ENCODE peak calls at places on chromosomes 7 and 10, in four cellular contexts. A, D, T and I are unnamed samples.

GRCh38 chr10:132306951-132307751 is 599 bp downstream of the STK32C start:
- DNase-seq in A (no peak), D (no peak), T (peak; percentile 65), I (peak; percentile 10)

GRCh38 chr7:46220066-46220630 is 299.1 kb upstream of the IGFBP3 start:
- DNase-seq in A (no peak), D (peak; percentile 23), T (no peak), I (no peak)

GRCh38 chr10:128147064-128147463 is 20.8 kb upstream of the MKI67 start:
- DNase-seq in A (no peak), D (no peak), T (no peak), I (no peak)

GRCh38 chr7:124722292-124722691 is 43.3 kb downstream of the GPR37 start:
- DNase-seq in A (no peak), D (peak; percentile 74), T (no peak), I (no peak)

GRCh38 chr7:887488-887820 is 11.1 kb downstream of the GET4 start:
- DNase-seq in A (no peak), D (no peak), T (no peak), I (no peak)

GRCh38 chr10:56346845-56347415 is 14.1 kb downstream of the ZWINT start:
- DNase-seq in A (no peak), D (peak; percentile 19), T (no peak), I (no peak)

GRCh38 chr10:42926831-42927230 is 144.2 kb downstream of the BMS1 start:
- DNase-seq in A (no peak), D (no peak), T (no peak), I (peak; percentile 31)

GRCh38 chr7:111018447-111018846 is 72.5 kb upstream of the LRRN3 start:
- DNase-seq in A (no peak), D (no peak), T (no peak), I (no peak)

GRCh38 chr7:23907012-23907411 is 197.0 kb downstream of the STK31 start:
- DNase-seq in A (no peak), D (no peak), T (no peak), I (peak; percentile 18)

GRCh38 chr7:37211097-37211496 is 237.6 kb downstream of the ELMO1 start:
- DNase-seq in A (peak; percentile 26), D (peak; percentile 37), T (peak; percentile 61), I (peak; percentile 78)

GRCh38 chr10:98456043-98456570 is 9.4 kb upstream of the HPS1 start:
- DNase-seq in A (no peak), D (no peak), T (no peak), I (no peak)

GRCh38 chr10:2917926-2918325 is 149.4 kb upstream of the PFKP start:
- DNase-seq in A (no peak), D (no peak), T (no peak), I (no peak)

GRCh38 chr10:12705943-12706342 is 295.6 kb downstream of the CCDC3 start:
- DNase-seq in A (no peak), D (no peak), T (no peak), I (no peak)

GRCh38 chr7:391411-391951 is 101.5 kb downstream of the FOXL3 start:
- DNase-seq in A (peak; percentile 13), D (no peak), T (no peak), I (no peak)

GRCh38 chr7:27108390-27109127 is 6.1 kb upstream of the HOXA2 start:
- DNase-seq in A (peak; percentile 68), D (peak; percentile 88), T (no peak), I (no peak)

GRCh38 chr7:27110977-27111752 is 8.7 kb upstream of the HOXA2 start:
- DNase-seq in A (peak; percentile 46), D (peak; percentile 92), T (no peak), I (peak; percentile 48)

GRCh38 chr7:27109533-27110162 is 7.2 kb upstream of the HOXA2 start:
- DNase-seq in A (peak; percentile 19), D (peak; percentile 25), T (no peak), I (no peak)

GRCh38 chr7:27111753-27112277 is 9.3 kb upstream of the HOXA2 start:
- DNase-seq in A (peak; percentile 22), D (peak; percentile 39), T (no peak), I (no peak)

DNA sequence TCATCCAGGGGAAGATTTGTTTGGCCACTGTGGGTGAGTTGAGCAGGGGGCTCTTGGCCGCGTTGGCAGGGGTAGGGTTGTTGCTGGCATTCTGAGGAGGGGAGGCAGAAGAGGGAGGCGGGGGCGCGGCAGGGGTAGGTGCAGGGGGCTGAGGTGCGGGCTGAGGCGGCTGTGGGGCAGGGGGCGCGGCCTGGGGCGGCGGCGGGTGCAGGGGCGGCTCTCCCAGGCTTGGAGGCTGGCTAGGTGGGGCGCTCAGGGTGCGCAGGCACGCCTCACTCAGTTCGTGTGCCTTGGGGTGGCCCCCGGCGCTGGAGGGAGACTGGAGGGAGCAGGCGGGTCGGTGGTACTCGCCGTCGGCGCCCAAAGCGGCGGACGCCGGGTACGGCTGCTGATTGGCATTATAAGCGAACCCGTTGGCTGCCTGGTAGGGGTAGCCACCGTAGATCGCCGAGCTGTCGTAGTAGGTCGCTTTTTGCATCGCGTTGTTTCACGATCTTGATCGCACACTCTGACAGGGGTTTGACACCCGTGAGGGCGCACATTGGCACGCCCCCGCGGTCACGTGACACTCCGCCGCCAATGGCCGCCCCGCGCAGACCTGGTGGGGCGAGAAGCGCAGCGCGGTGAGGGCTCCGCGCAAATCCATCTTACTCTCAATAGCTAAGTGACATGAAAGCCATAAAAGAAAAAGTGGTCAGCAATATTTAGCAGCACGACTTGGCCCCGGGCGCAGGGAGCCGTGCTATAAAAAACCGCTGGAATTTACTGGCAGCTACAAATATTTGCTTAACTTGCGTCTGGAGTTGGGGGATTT is 7.9 kb upstream of the HOXA2 start:
- DNase-seq in A (peak; percentile 86), D (peak; percentile 92), T (peak; percentile 53), I (peak; percentile 65)
- H3K4me3 ChIP-seq in A (peak overlapping the region; percentile 11), D (peak overlapping the region; percentile 13), T (no peak overlapping the region), I (no peak overlapping the region)

GRCh38 chr7:98324782-98325181 is 43.3 kb downstream of the BRI3 start:
- DNase-seq in A (no peak), D (no peak), T (no peak), I (no peak)

GRCh38 chr7:98323597-98324322 is 42.3 kb downstream of the BRI3 start:
- DNase-seq in A (no peak), D (peak; percentile 31), T (no peak), I (peak; percentile 26)

GRCh38 chr7:98321301-98321700 is 39.8 kb downstream of the BRI3 start:
- DNase-seq in A (no peak), D (no peak), T (no peak), I (no peak)

GRCh38 chr7:98319176-98319575 is 37.7 kb downstream of the BRI3 start:
- DNase-seq in A (no peak), D (no peak), T (no peak), I (no peak)

GRCh38 chr7:98322331-98323260 is 41.1 kb downstream of the BRI3 start:
- DNase-seq in A (no peak), D (no peak), T (no peak), I (no peak)
- TF ChIP-seq CTCF in A (no peak), D (no peak), T (no peak), I (no peak)

GRCh38 chr10:18401416-18402195 is 249.8 kb downstream of the NSUN6 start:
- DNase-seq in A (no peak), D (no peak), T (no peak), I (no peak)
- H3K4me3 ChIP-seq in A (peak overlapping the region; percentile 34), D (no peak overlapping the region), T (no peak overlapping the region), I (no peak overlapping the region)

GRCh38 chr7:31123317-31123716 is 71.2 kb downstream of the ADCYAP1R1 start:
- DNase-seq in A (no peak), D (no peak), T (no peak), I (no peak)

GRCh38 chr7:31125171-31125570 is 73.1 kb downstream of the ADCYAP1R1 start:
- DNase-seq in A (no peak), D (no peak), T (no peak), I (no peak)

GRCh38 chr7:31123726-31124125 is 71.6 kb downstream of the ADCYAP1R1 start:
- DNase-seq in A (no peak), D (no peak), T (no peak), I (no peak)

GRCh38 chr7:31129067-31129466 is 77.0 kb downstream of the ADCYAP1R1 start:
- DNase-seq in A (no peak), D (no peak), T (no peak), I (no peak)

DNA sequence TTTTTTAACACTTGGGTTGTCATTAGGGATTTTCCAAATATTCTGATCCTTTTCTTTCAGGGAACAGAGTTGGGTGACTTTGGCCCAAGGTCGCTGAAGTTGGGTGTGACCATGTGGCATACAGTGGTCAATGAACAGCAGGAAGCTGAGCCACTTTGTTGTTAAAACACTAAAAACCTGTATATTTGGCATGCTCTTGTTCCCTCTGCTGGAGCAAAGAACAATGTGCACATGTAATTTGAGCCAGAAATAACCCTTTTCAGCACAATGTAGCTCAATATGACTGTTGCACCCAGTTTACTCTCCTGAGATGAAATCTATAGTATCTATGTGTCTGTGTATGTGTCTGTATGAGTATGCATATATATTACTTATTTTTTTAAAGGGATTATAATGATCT is 74.9 kb downstream of the ADCYAP1R1 start:
- DNase-seq in A (no peak), D (peak; percentile 18), T (no peak), I (peak; percentile 31)
- TF ChIP-seq CTCF in A (no peak), D (peak; percentile 37), T (no peak), I (peak; percentile 37)

GRCh38 chr10:81874878-81875679 is at the start of gene NRG3:
- DNase-seq in A (no peak), D (no peak), T (no peak), I (no peak)

GRCh38 chr10:81873231-81873931 is 1.6 kb upstream of the NRG3 start:
- DNase-seq in A (no peak), D (no peak), T (no peak), I (no peak)

GRCh38 chr10:81872206-81872605 is 2.8 kb upstream of the NRG3 start:
- DNase-seq in A (no peak), D (no peak), T (no peak), I (peak; percentile 30)

GRCh38 chr10:81875680-81876252 is 772 bp downstream of the NRG3 start:
- DNase-seq in A (no peak), D (no peak), T (no peak), I (no peak)

DNA sequence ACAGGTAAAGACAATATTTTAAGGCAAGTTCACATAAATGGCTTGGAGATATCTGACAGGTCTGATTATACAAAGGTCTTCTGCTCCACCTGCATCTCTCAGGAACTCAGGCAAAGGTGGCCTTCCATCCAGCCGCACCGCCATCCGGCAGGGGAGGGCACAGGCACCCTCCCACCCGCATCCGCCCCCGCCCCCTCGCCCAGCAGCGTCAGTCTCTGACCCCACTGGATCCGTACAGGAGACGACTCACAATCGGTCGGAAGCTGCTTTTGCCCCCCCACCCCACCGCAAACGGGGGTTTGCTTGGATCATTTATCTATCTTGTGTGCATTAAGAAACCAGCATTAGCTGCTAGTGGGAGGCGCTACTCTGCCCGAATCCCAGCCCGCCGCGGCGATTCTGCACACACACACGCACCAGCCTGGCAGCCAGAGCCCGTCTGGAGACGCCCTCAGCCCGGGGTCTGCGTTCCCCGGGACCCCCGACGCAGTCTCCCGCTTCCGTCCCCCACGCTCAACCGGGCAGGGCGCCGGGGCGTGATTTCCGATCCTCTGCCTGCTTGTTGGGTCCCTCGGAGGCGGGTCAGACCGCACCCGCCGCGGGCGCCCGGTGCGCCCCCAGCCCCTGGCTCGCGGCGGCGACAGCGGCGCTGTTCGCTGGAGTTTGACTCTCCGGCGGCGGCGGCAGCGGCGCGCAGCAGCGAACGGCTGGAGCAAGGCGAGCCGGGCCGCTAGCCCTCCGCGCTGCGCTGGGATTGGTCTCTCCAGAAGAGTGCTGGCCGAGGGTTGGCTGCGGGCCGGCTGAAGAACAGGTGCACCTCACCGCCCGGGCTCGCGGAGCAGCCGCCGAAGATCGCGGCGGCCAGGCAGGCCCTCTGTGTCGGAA is 820 bp upstream of the NRG3 start:
- DNase-seq in A (peak; percentile 20), D (no peak), T (peak; percentile 70), I (peak; percentile 73)
- H3K4me3 ChIP-seq in A (peak overlapping the region; percentile 13), D (no peak overlapping the region), T (no peak overlapping the region), I (peak overlapping the region; percentile 42)